ENCODE peak calls at places on chromosome 1, in seven cellular contexts. O, C, Z, L, U, P and I are unnamed samples.

GRCh38 chr1:174398246-174398645 is 49.5 kb upstream of the GPR52 start:
- DNase-seq in C (no peak), Z (no peak), P (no peak), O (no peak), U (no peak), L (no peak), I (no peak)

GRCh38 chr1:68269637-68270430 is 37.5 kb upstream of the WLS start:
- DNase-seq in O (no peak), C (no peak), P (no peak), L (peak), U (no peak), Z (no peak), I (no peak)

GRCh38 chr1:169513208-169513607 is 27.5 kb upstream of the SLC19A2 start:
- DNase-seq in C (no peak), U (no peak), L (no peak), P (no peak), O (no peak), Z (no peak), I (peak)

GRCh38 chr1:204493145-204493881 is 1.3 kb downstream of the PIK3C2B start:
- DNase-seq in O (peak), Z (peak), L (peak), U (no peak), P (peak), C (peak), I (no peak)

GRCh38 chr1:68346192-68346808 is 103.5 kb downstream of the RPE65 start:
- DNase-seq in Z (no peak), O (no peak), C (no peak), L (peak), P (peak), U (no peak), I (no peak)

GRCh38 chr1:26401891-26402290 is 8.7 kb upstream of the LIN28A start:
- DNase-seq in C (no peak), Z (no peak), U (no peak), O (no peak), L (no peak), P (no peak), I (no peak)

GRCh38 chr1:67469431-67469830 is 39.2 kb upstream of the SERBP1 start:
- DNase-seq in O (no peak), C (no peak), P (no peak), U (no peak), Z (no peak), L (no peak), I (no peak)

GRCh38 chr1:239630767-239631166 is 244.4 kb downstream of the CHRM3 start:
- DNase-seq in U (no peak), L (no peak), P (no peak), C (no peak), O (no peak), Z (no peak), I (no peak)

GRCh38 chr1:244450597-244451538 is 841 bp downstream of the ADSS2 start:
- DNase-seq in Z (peak), L (peak), C (peak), O (peak), P (peak), U (peak), I (no peak)

GRCh38 chr1:119982006-119982405 is 85.7 kb upstream of the ADAM30 start:
- DNase-seq in U (no peak), L (no peak), Z (no peak), O (no peak), P (no peak), C (no peak), I (no peak)

GRCh38 chr1:150009604-150010387 is 730 bp downstream of the OTUD7B start:
- DNase-seq in U (no peak), Z (peak), P (peak), C (peak), L (peak), O (no peak), I (no peak)

GRCh38 chr1:65423884-65424655 is 3.6 kb downstream of the LEPR start:
- DNase-seq in O (no peak), C (no peak), L (peak), P (no peak), Z (no peak), U (no peak), I (no peak)

GRCh38 chr1:200880212-200880611 is 7.4 kb downstream of the GPR25 start:
- DNase-seq in O (no peak), C (no peak), U (no peak), L (no peak), P (no peak), Z (no peak), I (no peak)

GRCh38 chr1:220843481-220844011 is 35.7 kb upstream of the HLX start:
- DNase-seq in O (no peak), P (no peak), U (no peak), C (no peak), Z (no peak), L (no peak), I (peak)

GRCh38 chr1:3137111-3138100 is 68.4 kb downstream of the PRDM16 start:
- DNase-seq in U (peak), C (no peak), Z (no peak), O (no peak), L (no peak), P (no peak), I (no peak)

GRCh38 chr1:93591833-93592635 is 89.6 kb downstream of the BCAR3 start:
- DNase-seq in P (peak), O (no peak), U (peak), C (no peak), L (no peak), Z (peak), I (no peak)

GRCh38 chr1:219574484-219575087 is 38.3 kb downstream of the ZC3H11B start:
- DNase-seq in U (no peak), Z (no peak), C (no peak), L (no peak), O (no peak), P (no peak), I (no peak)

GRCh38 chr1:180646093-180646492 is 14.3 kb downstream of the XPR1 start:
- DNase-seq in Z (no peak), C (no peak), U (no peak), L (no peak), P (no peak), O (no peak), I (no peak)

GRCh38 chr1:51506537-51506936 is 12.5 kb downstream of the EPS15 start:
- DNase-seq in Z (no peak), U (no peak), L (no peak), C (no peak), O (no peak), P (no peak), I (no peak)

GRCh38 chr1:220770245-220770913 is 16.3 kb upstream of the MTARC1 start:
- DNase-seq in C (no peak), U (no peak), O (no peak), P (no peak), L (no peak), Z (no peak), I (no peak)

GRCh38 chr1:50289495-50289894 is 133.7 kb downstream of the DMRTA2 start:
- DNase-seq in U (no peak), Z (no peak), L (no peak), O (no peak), C (no peak), P (no peak), I (no peak)

GRCh38 chr1:45407888-45408287 is 67.6 kb upstream of the MUTYH start:
- DNase-seq in U (no peak), C (no peak), O (no peak), Z (no peak), L (no peak), P (no peak), I (no peak)

GRCh38 chr1:203368624-203369451 is 17.9 kb upstream of the FMOD start:
- DNase-seq in Z (no peak), C (peak), L (no peak), O (peak), U (no peak), P (no peak), I (peak)

GRCh38 chr1:48686159-48686558 is 90.5 kb downstream of the BEND5 start:
- DNase-seq in P (no peak), O (no peak), U (no peak), L (no peak), C (no peak), Z (no peak), I (no peak)

GRCh38 chr1:62744594-62745577 is 39.0 kb upstream of the ATG4C start:
- DNase-seq in L (no peak), C (no peak), O (no peak), U (no peak), Z (no peak), P (no peak), I (no peak)

GRCh38 chr1:165753934-165754333 is 14.7 kb downstream of the TMCO1 start:
- DNase-seq in P (no peak), U (no peak), Z (no peak), O (no peak), C (no peak), L (no peak), I (no peak)

GRCh38 chr1:36284517-36284916 is 21.7 kb upstream of the SH3D21 start:
- DNase-seq in C (no peak), Z (no peak), U (no peak), O (no peak), L (no peak), P (peak), I (no peak)

GRCh38 chr1:212828395-212828794 is 19.1 kb downstream of the SPATA45 start:
- DNase-seq in O (no peak), Z (no peak), L (no peak), P (no peak), U (no peak), C (no peak), I (no peak)

GRCh38 chr1:14756617-14757259 is 158.3 kb downstream of the KAZN start:
- DNase-seq in P (no peak), U (no peak), Z (no peak), O (no peak), C (no peak), L (no peak), I (no peak)

GRCh38 chr1:79355073-79355472 is 348.5 kb upstream of the ADGRL4 start:
- DNase-seq in Z (no peak), U (no peak), P (no peak), O (no peak), L (no peak), C (no peak), I (no peak)

GRCh38 chr1:169949139-169949538 is 55.4 kb upstream of the SCYL3 start:
- DNase-seq in O (no peak), Z (no peak), L (no peak), C (no peak), U (no peak), P (no peak), I (no peak)

GRCh38 chr1:44609412-44609767 is 64.9 kb downstream of the TMEM53 start:
- DNase-seq in L (no peak), P (peak), U (no peak), O (no peak), C (peak), Z (peak), I (peak)

GRCh38 chr1:223831755-223832636 is 13.8 kb downstream of the TP53BP2 start:
- DNase-seq in C (no peak), O (no peak), P (peak), L (peak), U (no peak), Z (no peak), I (no peak)

GRCh38 chr1:30977105-30977504 is 68.5 kb upstream of the SDC3 start:
- DNase-seq in O (no peak), L (peak), C (no peak), U (no peak), Z (no peak), P (no peak), I (no peak)

GRCh38 chr1:87113313-87113712 is 198.9 kb downstream of the HS2ST1 start:
- DNase-seq in P (no peak), O (no peak), U (no peak), C (no peak), L (no peak), Z (no peak), I (peak)

GRCh38 chr1:71031426-71031825 is 16.2 kb downstream of the PTGER3 start:
- DNase-seq in P (no peak), O (no peak), Z (no peak), C (no peak), L (no peak), U (no peak), I (no peak)

GRCh38 chr1:21590116-21590905 is 78.8 kb downstream of the RAP1GAP start:
- DNase-seq in C (no peak), P (peak), O (no peak), U (peak), L (no peak), Z (no peak), I (no peak)

GRCh38 chr1:108691886-108692723 is at the start of gene PRPF38B:
- DNase-seq in L (peak), P (peak), C (peak), O (peak), Z (peak), U (peak), I (peak)
- TF ChIP-seq EP300 in L (no peak), P (no peak), C (no peak), O (no peak), Z (no peak), U (no peak), I (no peak)

GRCh38 chr1:41898191-41898713 is 20.5 kb downstream of the HIVEP3 start:
- DNase-seq in P (no peak), L (no peak), O (no peak), Z (no peak), U (no peak), C (no peak), I (no peak)

GRCh38 chr1:41895552-41895951 is 23.2 kb downstream of the HIVEP3 start:
- DNase-seq in C (no peak), P (no peak), Z (no peak), O (no peak), U (no peak), L (no peak), I (no peak)

GRCh38 chr1:41892211-41892840 is 26.4 kb downstream of the HIVEP3 start:
- DNase-seq in L (no peak), O (no peak), U (no peak), P (no peak), Z (no peak), C (no peak), I (no peak)

GRCh38 chr1:41894101-41894620 is 24.6 kb downstream of the HIVEP3 start:
- DNase-seq in U (no peak), O (no peak), P (no peak), L (no peak), C (no peak), Z (no peak), I (no peak)

GRCh38 chr1:41894778-41895483 is 23.8 kb downstream of the HIVEP3 start:
- DNase-seq in C (no peak), U (no peak), L (no peak), O (no peak), Z (no peak), P (no peak), I (no peak)
- TF ChIP-seq EP300 in C (no peak), U (no peak), L (no peak), O (no peak), Z (no peak), P (no peak), I (no peak)

GRCh38 chr1:24556414-24556795 is 518 bp downstream of the NCMAP start:
- DNase-seq in O (no peak), L (no peak), Z (no peak), P (no peak), U (no peak), C (no peak), I (no peak)

GRCh38 chr1:24558902-24559791 is 3.3 kb downstream of the NCMAP start:
- DNase-seq in U (peak), P (peak), O (no peak), L (peak), C (no peak), Z (peak), I (peak)

GRCh38 chr1:24557220-24557619 is 1.3 kb downstream of the NCMAP start:
- DNase-seq in U (no peak), L (no peak), Z (no peak), O (no peak), P (no peak), C (no peak), I (no peak)

GRCh38 chr1:24558455-24558854 is 2.6 kb downstream of the NCMAP start:
- DNase-seq in U (no peak), C (no peak), O (no peak), P (no peak), L (no peak), Z (no peak), I (no peak)

GRCh38 chr1:24557711-24558121 is 1.8 kb downstream of the NCMAP start:
- DNase-seq in P (no peak), C (no peak), O (no peak), L (no peak), U (no peak), Z (peak), I (no peak)
- TF ChIP-seq EP300 in P (no peak), C (no peak), O (no peak), L (no peak), U (no peak), Z (no peak), I (no peak)

DNA sequence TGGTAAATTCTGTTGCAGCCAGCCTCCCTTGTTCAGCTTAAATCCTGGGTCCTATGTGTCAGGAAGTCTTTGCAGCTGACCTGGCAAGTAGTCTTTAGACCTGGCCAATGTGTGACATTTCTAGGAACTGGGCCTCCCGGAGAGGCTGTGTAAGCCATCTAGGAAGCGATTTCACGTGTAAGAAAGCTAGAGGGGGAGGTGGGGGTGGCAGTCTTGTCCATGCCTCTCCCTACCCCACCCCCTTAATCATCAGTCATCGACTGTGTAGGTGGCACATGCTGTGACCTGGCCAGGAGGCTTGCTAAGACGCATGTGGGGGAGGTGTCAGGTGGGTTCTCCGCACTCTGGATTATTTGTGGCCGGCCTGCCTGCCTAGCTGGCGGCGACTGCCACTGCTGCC is 8.4 kb downstream of the C1orf226 start:
- DNase-seq in P (no peak), U (peak), Z (no peak), L (no peak), O (no peak), C (no peak), I (no peak)
- TF ChIP-seq EP300 in P (no peak), U (no peak), Z (no peak), L (no peak), O (no peak), C (no peak), I (no peak)

GRCh38 chr1:172351761-172352161 is 68.7 kb upstream of the C1orf105 start:
- DNase-seq in C (no peak), O (no peak), L (no peak), Z (no peak), P (no peak), U (no peak), I (no peak)
- TF ChIP-seq EP300 in C (no peak), O (no peak), L (no peak), Z (no peak), P (no peak), U (no peak), I (no peak)

DNA sequence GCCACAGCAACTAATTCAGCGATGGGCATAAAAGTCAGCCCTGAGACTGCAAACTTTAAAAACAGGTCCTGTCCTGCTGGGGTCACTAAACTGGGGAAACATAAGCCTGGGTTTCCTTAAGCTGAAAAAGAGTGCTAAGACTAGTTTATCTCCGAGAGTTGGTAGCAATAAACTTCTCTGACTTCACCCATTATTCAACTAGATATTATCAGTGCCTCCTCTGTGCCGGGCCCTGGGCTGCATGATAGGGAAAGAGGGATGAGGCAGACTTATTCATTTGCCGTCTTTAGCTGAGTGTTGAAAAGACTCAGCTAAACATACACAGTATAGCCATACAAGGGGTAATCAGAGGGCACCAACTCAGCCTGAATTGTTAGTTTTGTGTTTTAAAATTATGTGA is 33.0 kb downstream of the AK2 start:
- DNase-seq in U (no peak), L (no peak), O (no peak), C (no peak), P (no peak), Z (no peak), I (no peak)
- TF ChIP-seq EP300 in U (no peak), L (no peak), O (no peak), C (no peak), P (no peak), Z (no peak), I (no peak)

GRCh38 chr1:164651378-164651951 is 92.5 kb downstream of the PBX1 start:
- DNase-seq in C (peak), O (no peak), P (no peak), L (peak), Z (peak), U (no peak), I (no peak)
- TF ChIP-seq EP300 in C (no peak), O (no peak), P (no peak), L (no peak), Z (no peak), U (no peak), I (peak)

DNA sequence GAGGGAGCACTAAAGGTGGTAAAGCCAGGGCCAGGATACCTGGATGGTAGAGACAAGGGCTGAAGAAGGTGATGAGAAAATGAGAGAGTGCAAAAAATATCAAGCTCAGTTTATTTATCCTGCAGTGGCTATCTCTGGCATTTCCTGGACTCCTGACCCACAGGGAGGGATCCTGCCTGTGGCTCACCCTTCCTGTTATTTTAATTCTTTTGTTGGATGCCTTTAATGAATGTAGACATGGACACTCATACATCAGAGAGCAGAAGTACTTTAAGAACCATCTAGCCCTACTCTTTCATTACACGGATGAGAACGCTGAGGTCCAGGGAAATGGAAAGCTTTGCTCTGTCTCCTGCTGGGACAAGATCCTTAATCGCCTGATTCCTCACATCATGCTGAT is 20.6 kb downstream of the JUN start:
- DNase-seq in C (no peak), P (no peak), U (no peak), L (no peak), O (no peak), Z (no peak), I (no peak)
- TF ChIP-seq EP300 in C (no peak), P (no peak), U (no peak), L (no peak), O (no peak), Z (no peak), I (no peak)

GRCh38 chr1:166875302-166875733 is 746 bp downstream of the TADA1 start:
- DNase-seq in C (no peak), U (no peak), P (no peak), O (no peak), Z (no peak), L (no peak), I (no peak)

GRCh38 chr1:166876540-166876838 is 425 bp upstream of the TADA1 start:
- DNase-seq in O (no peak), L (no peak), Z (no peak), P (no peak), C (no peak), U (no peak), I (no peak)

GRCh38 chr1:166870584-166870983 is 5.5 kb downstream of the TADA1 start:
- DNase-seq in L (no peak), C (no peak), O (no peak), Z (no peak), U (no peak), P (no peak), I (no peak)

GRCh38 chr1:166875734-166876539 is at the start of gene TADA1:
- DNase-seq in L (peak), U (peak), C (peak), O (peak), P (peak), Z (peak), I (peak)

DNA sequence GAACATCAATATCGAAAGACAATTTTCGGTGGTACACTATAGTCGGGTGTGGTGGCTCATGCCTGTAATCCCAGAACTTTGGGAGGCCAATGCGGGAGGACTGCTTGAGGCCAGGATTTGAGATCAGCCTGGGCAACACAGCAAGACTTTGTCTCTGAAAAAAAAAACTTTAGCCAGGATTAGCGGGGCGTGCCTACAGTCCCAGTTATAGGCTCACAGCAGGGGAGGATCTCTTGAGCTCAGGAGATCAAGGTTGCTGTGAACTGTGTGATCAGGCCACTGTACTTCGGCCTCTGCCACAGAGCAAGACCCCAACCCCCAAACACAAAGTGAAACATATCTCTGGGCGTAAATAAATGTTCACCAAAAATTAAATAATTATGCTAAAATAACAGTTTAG is 1.6 kb downstream of the TADA1 start:
- DNase-seq in Z (no peak), C (no peak), L (no peak), P (no peak), O (no peak), U (no peak), I (no peak)
- TF ChIP-seq EP300 in Z (no peak), C (no peak), L (no peak), P (no peak), O (no peak), U (no peak), I (no peak)